ENCODE peak calls at places on chromosomes 12 and 14, in eight cellular contexts. One of them, this sample, is unnamed.

GRCh38 chr12:104282109-104282508 is 21.4 kb upstream of the EID3 start:
- DNase-seq in activated CD4-positive, alpha-beta T cell treated with anti-CD3 and anti-CD28 coated beads, Interleukin-2, amount 10 ng/mL, durations not matched to agents 7 days and 5 days: no peak
- DNase-seq in AG10803: no peak
- DNase-seq in cardiac muscle cell: peak
- DNase-seq in cardiac fibroblast: no peak
- DNase-seq in SK-N-DZ: peak
- DNase-seq in NCI-H1092 treated with DMSO at 0.1 percent for 48 hours: no peak
- DNase-seq in neural progenitor cell: no peak
- DNase-seq in this sample: no peak

GRCh38 chr14:104179564-104180129 is 41.3 kb downstream of the KIF26A start:
- DNase-seq in activated CD4-positive, alpha-beta T cell treated with anti-CD3 and anti-CD28 coated beads, Interleukin-2, amount 10 ng/mL, durations not matched to agents 7 days and 5 days: no peak
- DNase-seq in AG10803: no peak
- DNase-seq in cardiac muscle cell: no peak
- DNase-seq in cardiac fibroblast: no peak
- DNase-seq in SK-N-DZ: no peak
- DNase-seq in NCI-H1092 treated with DMSO at 0.1 percent for 48 hours: no peak
- DNase-seq in neural progenitor cell: no peak
- DNase-seq in this sample: no peak

GRCh38 chr12:79366374-79366773 is 324.4 kb downstream of the PAWR start:
- DNase-seq in activated CD4-positive, alpha-beta T cell treated with anti-CD3 and anti-CD28 coated beads, Interleukin-2, amount 10 ng/mL, durations not matched to agents 7 days and 5 days: no peak
- DNase-seq in AG10803: no peak
- DNase-seq in cardiac muscle cell: no peak
- DNase-seq in cardiac fibroblast: no peak
- DNase-seq in SK-N-DZ: no peak
- DNase-seq in NCI-H1092 treated with DMSO at 0.1 percent for 48 hours: no peak
- DNase-seq in neural progenitor cell: peak
- DNase-seq in this sample: no peak

GRCh38 chr12:114933428-114934160 is 249.6 kb upstream of the TBX3 start:
- DNase-seq in activated CD4-positive, alpha-beta T cell treated with anti-CD3 and anti-CD28 coated beads, Interleukin-2, amount 10 ng/mL, durations not matched to agents 7 days and 5 days: no peak
- DNase-seq in AG10803: peak
- DNase-seq in cardiac muscle cell: peak
- DNase-seq in cardiac fibroblast: peak
- DNase-seq in SK-N-DZ: no peak
- DNase-seq in NCI-H1092 treated with DMSO at 0.1 percent for 48 hours: no peak
- DNase-seq in neural progenitor cell: no peak
- DNase-seq in this sample: no peak

GRCh38 chr12:73186272-73186671 is 914.1 kb downstream of the TRHDE start:
- DNase-seq in activated CD4-positive, alpha-beta T cell treated with anti-CD3 and anti-CD28 coated beads, Interleukin-2, amount 10 ng/mL, durations not matched to agents 7 days and 5 days: no peak
- DNase-seq in AG10803: no peak
- DNase-seq in cardiac muscle cell: no peak
- DNase-seq in cardiac fibroblast: no peak
- DNase-seq in SK-N-DZ: no peak
- DNase-seq in NCI-H1092 treated with DMSO at 0.1 percent for 48 hours: no peak
- DNase-seq in neural progenitor cell: no peak
- DNase-seq in this sample: no peak

GRCh38 chr12:93707836-93708235 is 30.7 kb downstream of the CRADD start:
- DNase-seq in activated CD4-positive, alpha-beta T cell treated with anti-CD3 and anti-CD28 coated beads, Interleukin-2, amount 10 ng/mL, durations not matched to agents 7 days and 5 days: no peak
- DNase-seq in AG10803: peak
- DNase-seq in cardiac muscle cell: no peak
- DNase-seq in cardiac fibroblast: peak
- DNase-seq in SK-N-DZ: no peak
- DNase-seq in NCI-H1092 treated with DMSO at 0.1 percent for 48 hours: no peak
- DNase-seq in neural progenitor cell: no peak
- DNase-seq in this sample: no peak

GRCh38 chr12:50839032-50839431 is 3.7 kb upstream of the TMPRSS12 start:
- DNase-seq in activated CD4-positive, alpha-beta T cell treated with anti-CD3 and anti-CD28 coated beads, Interleukin-2, amount 10 ng/mL, durations not matched to agents 7 days and 5 days: no peak
- DNase-seq in AG10803: no peak
- DNase-seq in cardiac muscle cell: no peak
- DNase-seq in cardiac fibroblast: no peak
- DNase-seq in SK-N-DZ: no peak
- DNase-seq in NCI-H1092 treated with DMSO at 0.1 percent for 48 hours: no peak
- DNase-seq in neural progenitor cell: no peak
- DNase-seq in this sample: no peak

GRCh38 chr14:68807148-68807600 is 14.3 kb upstream of the ZFP36L1 start:
- DNase-seq in activated CD4-positive, alpha-beta T cell treated with anti-CD3 and anti-CD28 coated beads, Interleukin-2, amount 10 ng/mL, durations not matched to agents 7 days and 5 days: no peak
- DNase-seq in AG10803: peak
- DNase-seq in cardiac muscle cell: peak
- DNase-seq in cardiac fibroblast: peak
- DNase-seq in SK-N-DZ: no peak
- DNase-seq in NCI-H1092 treated with DMSO at 0.1 percent for 48 hours: peak
- DNase-seq in neural progenitor cell: no peak
- DNase-seq in this sample: peak

GRCh38 chr14:50344116-50344775 is 32.1 kb downstream of the DMAC2L start:
- DNase-seq in activated CD4-positive, alpha-beta T cell treated with anti-CD3 and anti-CD28 coated beads, Interleukin-2, amount 10 ng/mL, durations not matched to agents 7 days and 5 days: peak
- DNase-seq in AG10803: no peak
- DNase-seq in cardiac muscle cell: no peak
- DNase-seq in cardiac fibroblast: peak
- DNase-seq in SK-N-DZ: no peak
- DNase-seq in NCI-H1092 treated with DMSO at 0.1 percent for 48 hours: no peak
- DNase-seq in neural progenitor cell: no peak
- DNase-seq in this sample: no peak

GRCh38 chr12:46677749-46678148 is 148.0 kb downstream of the SLC38A4 start:
- DNase-seq in activated CD4-positive, alpha-beta T cell treated with anti-CD3 and anti-CD28 coated beads, Interleukin-2, amount 10 ng/mL, durations not matched to agents 7 days and 5 days: peak
- DNase-seq in AG10803: peak
- DNase-seq in cardiac muscle cell: peak
- DNase-seq in cardiac fibroblast: peak
- DNase-seq in SK-N-DZ: peak
- DNase-seq in NCI-H1092 treated with DMSO at 0.1 percent for 48 hours: peak
- DNase-seq in neural progenitor cell: no peak
- DNase-seq in this sample: peak

GRCh38 chr12:14643247-14643646 is 53.2 kb downstream of the GUCY2C start:
- DNase-seq in activated CD4-positive, alpha-beta T cell treated with anti-CD3 and anti-CD28 coated beads, Interleukin-2, amount 10 ng/mL, durations not matched to agents 7 days and 5 days: peak
- DNase-seq in AG10803: no peak
- DNase-seq in cardiac muscle cell: peak
- DNase-seq in cardiac fibroblast: peak
- DNase-seq in SK-N-DZ: no peak
- DNase-seq in NCI-H1092 treated with DMSO at 0.1 percent for 48 hours: no peak
- DNase-seq in neural progenitor cell: no peak
- DNase-seq in this sample: peak

GRCh38 chr14:22213110-22213509 is 375.9 kb downstream of the DAD1 start:
- DNase-seq in activated CD4-positive, alpha-beta T cell treated with anti-CD3 and anti-CD28 coated beads, Interleukin-2, amount 10 ng/mL, durations not matched to agents 7 days and 5 days: no peak
- DNase-seq in AG10803: no peak
- DNase-seq in cardiac muscle cell: peak
- DNase-seq in cardiac fibroblast: peak
- DNase-seq in SK-N-DZ: no peak
- DNase-seq in NCI-H1092 treated with DMSO at 0.1 percent for 48 hours: no peak
- DNase-seq in neural progenitor cell: no peak
- DNase-seq in this sample: peak

GRCh38 chr12:88393017-88393767 is 187.1 kb downstream of the KITLG start:
- DNase-seq in activated CD4-positive, alpha-beta T cell treated with anti-CD3 and anti-CD28 coated beads, Interleukin-2, amount 10 ng/mL, durations not matched to agents 7 days and 5 days: no peak
- DNase-seq in AG10803: no peak
- DNase-seq in cardiac muscle cell: peak
- DNase-seq in cardiac fibroblast: peak
- DNase-seq in SK-N-DZ: peak
- DNase-seq in NCI-H1092 treated with DMSO at 0.1 percent for 48 hours: no peak
- DNase-seq in neural progenitor cell: peak
- DNase-seq in this sample: peak

GRCh38 chr12:110355080-110355479 is 48.4 kb downstream of the ANAPC7 start:
- DNase-seq in activated CD4-positive, alpha-beta T cell treated with anti-CD3 and anti-CD28 coated beads, Interleukin-2, amount 10 ng/mL, durations not matched to agents 7 days and 5 days: peak
- DNase-seq in AG10803: no peak
- DNase-seq in cardiac muscle cell: no peak
- DNase-seq in cardiac fibroblast: no peak
- DNase-seq in SK-N-DZ: peak
- DNase-seq in NCI-H1092 treated with DMSO at 0.1 percent for 48 hours: no peak
- DNase-seq in neural progenitor cell: peak
- DNase-seq in this sample: no peak

GRCh38 chr12:644818-645552 is 18.3 kb downstream of the NINJ2 start:
- DNase-seq in activated CD4-positive, alpha-beta T cell treated with anti-CD3 and anti-CD28 coated beads, Interleukin-2, amount 10 ng/mL, durations not matched to agents 7 days and 5 days: no peak
- DNase-seq in AG10803: peak
- DNase-seq in cardiac muscle cell: peak
- DNase-seq in cardiac fibroblast: peak
- DNase-seq in SK-N-DZ: no peak
- DNase-seq in NCI-H1092 treated with DMSO at 0.1 percent for 48 hours: no peak
- DNase-seq in neural progenitor cell: no peak
- DNase-seq in this sample: no peak

GRCh38 chr12:113239811-113240331 is 18.6 kb downstream of the TPCN1 start:
- DNase-seq in activated CD4-positive, alpha-beta T cell treated with anti-CD3 and anti-CD28 coated beads, Interleukin-2, amount 10 ng/mL, durations not matched to agents 7 days and 5 days: no peak
- DNase-seq in AG10803: no peak
- DNase-seq in cardiac muscle cell: no peak
- DNase-seq in cardiac fibroblast: no peak
- DNase-seq in SK-N-DZ: no peak
- DNase-seq in NCI-H1092 treated with DMSO at 0.1 percent for 48 hours: peak
- DNase-seq in neural progenitor cell: no peak
- DNase-seq in this sample: no peak

GRCh38 chr12:114479831-114480230 is 73.9 kb upstream of the TBX5 start:
- DNase-seq in activated CD4-positive, alpha-beta T cell treated with anti-CD3 and anti-CD28 coated beads, Interleukin-2, amount 10 ng/mL, durations not matched to agents 7 days and 5 days: no peak
- DNase-seq in AG10803: no peak
- DNase-seq in cardiac muscle cell: peak
- DNase-seq in cardiac fibroblast: no peak
- DNase-seq in SK-N-DZ: no peak
- DNase-seq in NCI-H1092 treated with DMSO at 0.1 percent for 48 hours: no peak
- DNase-seq in neural progenitor cell: peak
- DNase-seq in this sample: no peak

GRCh38 chr14:95683793-95684192 is 2.4 kb upstream of the TCL1B start:
- DNase-seq in activated CD4-positive, alpha-beta T cell treated with anti-CD3 and anti-CD28 coated beads, Interleukin-2, amount 10 ng/mL, durations not matched to agents 7 days and 5 days: peak
- DNase-seq in AG10803: no peak
- DNase-seq in cardiac muscle cell: no peak
- DNase-seq in cardiac fibroblast: no peak
- DNase-seq in SK-N-DZ: no peak
- DNase-seq in NCI-H1092 treated with DMSO at 0.1 percent for 48 hours: no peak
- DNase-seq in neural progenitor cell: peak
- DNase-seq in this sample: peak

GRCh38 chr14:51165415-51165814 is 70.5 kb upstream of the TRIM9 start:
- DNase-seq in activated CD4-positive, alpha-beta T cell treated with anti-CD3 and anti-CD28 coated beads, Interleukin-2, amount 10 ng/mL, durations not matched to agents 7 days and 5 days: no peak
- DNase-seq in AG10803: no peak
- DNase-seq in cardiac muscle cell: no peak
- DNase-seq in cardiac fibroblast: peak
- DNase-seq in SK-N-DZ: no peak
- DNase-seq in NCI-H1092 treated with DMSO at 0.1 percent for 48 hours: no peak
- DNase-seq in neural progenitor cell: no peak
- DNase-seq in this sample: no peak

GRCh38 chr12:97404549-97404948 is 58.1 kb upstream of the RMST start:
- DNase-seq in activated CD4-positive, alpha-beta T cell treated with anti-CD3 and anti-CD28 coated beads, Interleukin-2, amount 10 ng/mL, durations not matched to agents 7 days and 5 days: no peak
- DNase-seq in AG10803: peak
- DNase-seq in cardiac muscle cell: peak
- DNase-seq in cardiac fibroblast: peak
- DNase-seq in SK-N-DZ: peak
- DNase-seq in NCI-H1092 treated with DMSO at 0.1 percent for 48 hours: peak
- DNase-seq in neural progenitor cell: peak
- DNase-seq in this sample: peak

GRCh38 chr14:88492272-88493089 is 62.3 kb downstream of the PTPN21 start:
- DNase-seq in activated CD4-positive, alpha-beta T cell treated with anti-CD3 and anti-CD28 coated beads, Interleukin-2, amount 10 ng/mL, durations not matched to agents 7 days and 5 days: peak
- DNase-seq in AG10803: peak
- DNase-seq in cardiac muscle cell: peak
- DNase-seq in cardiac fibroblast: peak
- DNase-seq in SK-N-DZ: peak
- DNase-seq in NCI-H1092 treated with DMSO at 0.1 percent for 48 hours: peak
- DNase-seq in neural progenitor cell: peak
- DNase-seq in this sample: peak

GRCh38 chr12:17017402-17017801 is 411.4 kb upstream of the LMO3 start:
- DNase-seq in activated CD4-positive, alpha-beta T cell treated with anti-CD3 and anti-CD28 coated beads, Interleukin-2, amount 10 ng/mL, durations not matched to agents 7 days and 5 days: no peak
- DNase-seq in AG10803: no peak
- DNase-seq in cardiac muscle cell: no peak
- DNase-seq in cardiac fibroblast: no peak
- DNase-seq in SK-N-DZ: no peak
- DNase-seq in NCI-H1092 treated with DMSO at 0.1 percent for 48 hours: no peak
- DNase-seq in neural progenitor cell: no peak
- DNase-seq in this sample: no peak

GRCh38 chr14:89378119-89378518 is 38.9 kb downstream of the FOXN3 start:
- DNase-seq in activated CD4-positive, alpha-beta T cell treated with anti-CD3 and anti-CD28 coated beads, Interleukin-2, amount 10 ng/mL, durations not matched to agents 7 days and 5 days: no peak
- DNase-seq in AG10803: no peak
- DNase-seq in cardiac muscle cell: peak
- DNase-seq in cardiac fibroblast: peak
- DNase-seq in SK-N-DZ: no peak
- DNase-seq in NCI-H1092 treated with DMSO at 0.1 percent for 48 hours: no peak
- DNase-seq in neural progenitor cell: no peak
- DNase-seq in this sample: no peak

GRCh38 chr12:124621296-124621660 is 53.9 kb upstream of the NCOR2 start:
- DNase-seq in activated CD4-positive, alpha-beta T cell treated with anti-CD3 and anti-CD28 coated beads, Interleukin-2, amount 10 ng/mL, durations not matched to agents 7 days and 5 days: no peak
- DNase-seq in AG10803: peak
- DNase-seq in cardiac muscle cell: peak
- DNase-seq in cardiac fibroblast: peak
- DNase-seq in SK-N-DZ: no peak
- DNase-seq in NCI-H1092 treated with DMSO at 0.1 percent for 48 hours: no peak
- DNase-seq in neural progenitor cell: no peak
- DNase-seq in this sample: no peak

GRCh38 chr12:11807453-11807852 is 158.0 kb downstream of the ETV6 start:
- DNase-seq in activated CD4-positive, alpha-beta T cell treated with anti-CD3 and anti-CD28 coated beads, Interleukin-2, amount 10 ng/mL, durations not matched to agents 7 days and 5 days: no peak
- DNase-seq in AG10803: no peak
- DNase-seq in cardiac muscle cell: no peak
- DNase-seq in cardiac fibroblast: no peak
- DNase-seq in SK-N-DZ: no peak
- DNase-seq in NCI-H1092 treated with DMSO at 0.1 percent for 48 hours: peak
- DNase-seq in neural progenitor cell: no peak
- DNase-seq in this sample: no peak

GRCh38 chr12:6604254-6605029 is 2.7 kb downstream of the CHD4 start:
- DNase-seq in activated CD4-positive, alpha-beta T cell treated with anti-CD3 and anti-CD28 coated beads, Interleukin-2, amount 10 ng/mL, durations not matched to agents 7 days and 5 days: no peak
- DNase-seq in AG10803: peak
- DNase-seq in cardiac muscle cell: peak
- DNase-seq in cardiac fibroblast: peak
- DNase-seq in SK-N-DZ: no peak
- DNase-seq in NCI-H1092 treated with DMSO at 0.1 percent for 48 hours: no peak
- DNase-seq in neural progenitor cell: no peak
- DNase-seq in this sample: no peak

GRCh38 chr14:102075155-102075554 is 11.7 kb downstream of the HSP90AA1 start:
- DNase-seq in activated CD4-positive, alpha-beta T cell treated with anti-CD3 and anti-CD28 coated beads, Interleukin-2, amount 10 ng/mL, durations not matched to agents 7 days and 5 days: no peak
- DNase-seq in AG10803: no peak
- DNase-seq in cardiac muscle cell: no peak
- DNase-seq in cardiac fibroblast: no peak
- DNase-seq in SK-N-DZ: no peak
- DNase-seq in NCI-H1092 treated with DMSO at 0.1 percent for 48 hours: no peak
- DNase-seq in neural progenitor cell: no peak
- DNase-seq in this sample: no peak

GRCh38 chr12:128259556-128260070 is 7.4 kb upstream of the TMEM132C start:
- DNase-seq in activated CD4-positive, alpha-beta T cell treated with anti-CD3 and anti-CD28 coated beads, Interleukin-2, amount 10 ng/mL, durations not matched to agents 7 days and 5 days: peak
- DNase-seq in AG10803: no peak
- DNase-seq in cardiac muscle cell: peak
- DNase-seq in cardiac fibroblast: peak
- DNase-seq in SK-N-DZ: peak
- DNase-seq in NCI-H1092 treated with DMSO at 0.1 percent for 48 hours: peak
- DNase-seq in neural progenitor cell: peak
- DNase-seq in this sample: no peak

GRCh38 chr14:36582011-36582873 is at the start of gene NKX2-8:
- DNase-seq in activated CD4-positive, alpha-beta T cell treated with anti-CD3 and anti-CD28 coated beads, Interleukin-2, amount 10 ng/mL, durations not matched to agents 7 days and 5 days: no peak
- DNase-seq in AG10803: no peak
- DNase-seq in cardiac muscle cell: no peak
- DNase-seq in cardiac fibroblast: no peak
- DNase-seq in SK-N-DZ: no peak
- DNase-seq in NCI-H1092 treated with DMSO at 0.1 percent for 48 hours: no peak
- DNase-seq in neural progenitor cell: peak
- DNase-seq in this sample: no peak

GRCh38 chr14:92686763-92687427 is 61.5 kb downstream of the LGMN start:
- DNase-seq in activated CD4-positive, alpha-beta T cell treated with anti-CD3 and anti-CD28 coated beads, Interleukin-2, amount 10 ng/mL, durations not matched to agents 7 days and 5 days: peak
- DNase-seq in AG10803: peak
- DNase-seq in cardiac muscle cell: peak
- DNase-seq in cardiac fibroblast: peak
- DNase-seq in SK-N-DZ: peak
- DNase-seq in NCI-H1092 treated with DMSO at 0.1 percent for 48 hours: peak
- DNase-seq in neural progenitor cell: peak
- DNase-seq in this sample: no peak

GRCh38 chr12:71970031-71970430 is 31.4 kb downstream of the TPH2 start:
- DNase-seq in activated CD4-positive, alpha-beta T cell treated with anti-CD3 and anti-CD28 coated beads, Interleukin-2, amount 10 ng/mL, durations not matched to agents 7 days and 5 days: no peak
- DNase-seq in AG10803: no peak
- DNase-seq in cardiac muscle cell: no peak
- DNase-seq in cardiac fibroblast: no peak
- DNase-seq in SK-N-DZ: no peak
- DNase-seq in NCI-H1092 treated with DMSO at 0.1 percent for 48 hours: no peak
- DNase-seq in neural progenitor cell: no peak
- DNase-seq in this sample: no peak

GRCh38 chr12:4120316-4120920 is 153.1 kb upstream of the CCND2 start:
- DNase-seq in activated CD4-positive, alpha-beta T cell treated with anti-CD3 and anti-CD28 coated beads, Interleukin-2, amount 10 ng/mL, durations not matched to agents 7 days and 5 days: no peak
- DNase-seq in AG10803: no peak
- DNase-seq in cardiac muscle cell: no peak
- DNase-seq in cardiac fibroblast: no peak
- DNase-seq in SK-N-DZ: no peak
- DNase-seq in NCI-H1092 treated with DMSO at 0.1 percent for 48 hours: no peak
- DNase-seq in neural progenitor cell: no peak
- DNase-seq in this sample: no peak

GRCh38 chr14:50972734-50973133 is 28.5 kb upstream of the PYGL start:
- DNase-seq in activated CD4-positive, alpha-beta T cell treated with anti-CD3 and anti-CD28 coated beads, Interleukin-2, amount 10 ng/mL, durations not matched to agents 7 days and 5 days: no peak
- DNase-seq in AG10803: no peak
- DNase-seq in cardiac muscle cell: no peak
- DNase-seq in cardiac fibroblast: no peak
- DNase-seq in SK-N-DZ: no peak
- DNase-seq in NCI-H1092 treated with DMSO at 0.1 percent for 48 hours: no peak
- DNase-seq in neural progenitor cell: no peak
- DNase-seq in this sample: no peak

GRCh38 chr14:87640553-87640952 is 352.4 kb downstream of the GALC start:
- DNase-seq in activated CD4-positive, alpha-beta T cell treated with anti-CD3 and anti-CD28 coated beads, Interleukin-2, amount 10 ng/mL, durations not matched to agents 7 days and 5 days: no peak
- DNase-seq in AG10803: no peak
- DNase-seq in cardiac muscle cell: no peak
- DNase-seq in cardiac fibroblast: no peak
- DNase-seq in SK-N-DZ: no peak
- DNase-seq in NCI-H1092 treated with DMSO at 0.1 percent for 48 hours: no peak
- DNase-seq in neural progenitor cell: no peak
- DNase-seq in this sample: no peak

This sample was measured in AML-193.